ENCODE peak calls at places on chromosomes 5 and 9, in nine cellular contexts. L, K, W, P, A, O, U, R and I are unnamed samples.

GRCh38 chr5:147223951-147224791 is 10.7 kb upstream of the STK32A start:
- DNase-seq in L (peak; percentile 52), K (no peak), W (peak; percentile 67), P (peak; percentile 21), A (no peak), O (peak; percentile 67), U (no peak), R (peak; percentile 49), I (no peak)

GRCh38 chr5:1507961-1508678 is 15.6 kb downstream of the LPCAT1 start:
- DNase-seq in L (no peak), K (peak; percentile 22), W (no peak), P (no peak), A (peak; percentile 8), O (no peak), U (no peak), R (no peak), I (no peak)

GRCh38 chr5:132780577-132780976 is 3.5 kb upstream of the SEPTIN8 start:
- DNase-seq in L (no peak), K (no peak), W (no peak), P (no peak), A (no peak), O (no peak), U (no peak), R (no peak), I (no peak)

GRCh38 chr5:10507575-10508024 is 56.3 kb upstream of the ANKRD33B start:
- DNase-seq in L (peak; percentile 29), K (no peak), W (peak; percentile 59), P (no peak), A (no peak), O (no peak), U (no peak), R (peak; percentile 63), I (no peak)

GRCh38 chr9:93365427-93366118 is 85.9 kb upstream of the FAM120A start:
- DNase-seq in L (no peak), K (no peak), W (no peak), P (no peak), A (no peak), O (no peak), U (no peak), R (no peak), I (no peak)

GRCh38 chr5:102581011-102581410 is 82.2 kb upstream of the SLCO6A1 start:
- DNase-seq in L (no peak), K (no peak), W (no peak), P (no peak), A (no peak), O (no peak), U (no peak), R (no peak), I (no peak)

GRCh38 chr9:69081261-69081660 is 45.7 kb downstream of the FXN start:
- DNase-seq in L (no peak), K (no peak), W (no peak), P (no peak), A (no peak), O (no peak), U (no peak), R (no peak), I (no peak)

GRCh38 chr5:83721878-83722779 is 1.5 kb upstream of the HAPLN1 start:
- DNase-seq in L (peak; percentile 90), K (peak; percentile 53), W (peak; percentile 83), P (peak; percentile 57), A (peak; percentile 72), O (peak; percentile 91), U (no peak), R (no peak), I (no peak)

GRCh38 chr9:112245126-112245525 is 70.0 kb upstream of the SUSD1 start:
- DNase-seq in L (peak; percentile 38), K (no peak), W (no peak), P (no peak), A (no peak), O (no peak), U (no peak), R (no peak), I (no peak)

GRCh38 chr5:147791181-147791580 is 8.7 kb upstream of the JAKMIP2 start:
- DNase-seq in L (no peak), K (no peak), W (no peak), P (no peak), A (no peak), O (no peak), U (no peak), R (no peak), I (no peak)

GRCh38 chr5:141313711-141314110 is 6.9 kb downstream of the TAF7 start:
- DNase-seq in L (no peak), K (no peak), W (no peak), P (no peak), A (no peak), O (no peak), U (no peak), R (no peak), I (no peak)
- H3K9me3 ChIP-seq in L (peaks cover 36% of the 10 kb centered on the region), K (peaks cover 100% of the 10 kb centered on the region), W (peaks cover 10% of the 10 kb centered on the region), P (peaks cover 37% of the 10 kb centered on the region), A (peaks cover 2% of the 10 kb centered on the region), O (peaks cover 100% of the 10 kb centered on the region), U (peaks cover 18% of the 10 kb centered on the region), R (peaks cover 10% of the 10 kb centered on the region), I (peaks cover 21% of the 10 kb centered on the region)

GRCh38 chr5:44981708-44982107 is 173.0 kb downstream of the MRPS30 start:
- DNase-seq in L (no peak), K (no peak), W (no peak), P (no peak), A (no peak), O (no peak), U (no peak), R (no peak), I (no peak)
- H3K9me3 ChIP-seq in L (peaks cover 13% of the 10 kb centered on the region), K (peaks cover 17% of the 10 kb centered on the region), W (peaks cover 9% of the 10 kb centered on the region), P (peaks cover 3% of the 10 kb centered on the region), A (peaks cover 6% of the 10 kb centered on the region), O (peaks cover 58% of the 10 kb centered on the region), U (no peaks in the 10 kb centered on the region), R (no peaks in the 10 kb centered on the region), I (no peaks in the 10 kb centered on the region)

DNA sequence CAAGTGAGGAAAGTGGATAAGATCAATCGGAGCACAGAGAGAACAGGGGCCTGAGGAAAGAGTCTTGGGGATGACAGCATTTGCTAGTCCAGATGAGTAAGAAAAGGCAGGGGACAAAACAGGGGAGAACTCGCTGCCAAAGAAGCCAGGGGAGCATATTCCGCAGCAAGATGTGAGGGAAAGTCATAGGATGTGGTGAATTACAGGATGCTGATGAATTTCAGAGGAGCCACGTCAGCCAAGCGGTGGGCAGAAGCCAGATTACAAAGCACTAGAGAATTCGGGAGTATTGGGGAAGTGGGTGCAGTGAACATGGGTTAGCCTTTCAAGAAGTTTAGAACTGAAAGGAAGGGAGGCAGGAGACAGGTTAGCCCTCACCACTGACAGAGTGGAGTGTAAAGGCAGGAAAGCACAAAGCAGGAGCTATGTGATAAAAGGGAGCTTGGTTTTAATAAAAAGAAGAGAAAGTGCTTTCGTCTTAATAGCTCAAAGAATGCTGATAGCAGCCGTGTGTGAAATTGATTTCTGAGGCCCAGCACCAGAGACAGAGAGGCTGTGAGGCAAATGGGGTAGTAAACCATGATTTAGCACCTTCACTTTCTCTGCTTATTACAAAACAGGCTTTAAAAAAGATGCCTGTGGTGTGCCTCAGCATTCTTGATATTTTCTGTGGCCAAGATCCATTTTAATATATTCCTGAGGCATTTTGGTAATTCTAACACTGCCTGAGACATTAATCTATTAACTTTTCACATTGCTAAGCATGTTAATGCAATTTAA is 16.8 kb downstream of the ADAMTSL1 start:
- DNase-seq in L (peak; percentile 76), K (no peak), W (no peak), P (peak; percentile 96), A (peak; percentile 45), O (no peak), U (no peak), R (peak; percentile 77), I (no peak)
- H3K9me3 ChIP-seq in L (no peaks in the 10 kb centered on the region), K (no peaks in the 10 kb centered on the region), W (no peaks in the 10 kb centered on the region), P (no peaks in the 10 kb centered on the region), A (no peaks in the 10 kb centered on the region), O (no peaks in the 10 kb centered on the region), U (no peaks in the 10 kb centered on the region), R (no peaks in the 10 kb centered on the region), I (no peaks in the 10 kb centered on the region)

DNA sequence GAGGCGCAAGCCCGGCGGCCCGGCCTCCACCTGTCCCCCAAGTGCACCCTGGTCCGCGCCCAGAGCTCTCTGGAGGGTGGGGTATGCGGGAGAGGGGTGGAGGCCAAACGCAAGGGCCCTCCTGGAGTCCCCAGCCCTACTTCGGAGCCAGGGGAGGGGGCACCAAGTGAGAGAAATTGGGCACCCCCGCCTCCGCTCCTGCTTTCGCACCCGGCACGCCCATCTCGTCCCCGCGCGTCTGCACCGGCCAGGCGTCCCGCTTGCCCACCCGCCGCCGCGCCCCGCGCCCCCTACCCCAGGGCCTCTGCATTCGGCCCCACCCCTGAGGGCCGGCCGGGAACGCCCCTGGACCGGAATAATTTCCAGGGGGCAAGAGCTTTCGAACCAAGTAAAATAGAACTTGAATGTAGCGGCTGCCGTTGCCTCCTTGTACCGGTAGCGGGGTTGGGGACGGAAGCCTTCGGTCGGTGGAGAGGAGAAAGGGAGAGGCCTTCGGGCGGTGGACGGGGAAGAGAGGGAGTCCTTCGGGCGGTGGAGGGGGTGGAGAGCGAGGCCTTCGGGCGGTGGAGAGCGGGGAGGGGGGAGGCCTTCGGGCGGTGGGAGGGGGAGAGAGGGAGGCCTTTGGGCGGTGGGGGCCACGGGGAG is 694 bp upstream of the PHPT1 start:
- DNase-seq in L (no peak), K (no peak), W (no peak), P (peak; percentile 31), A (peak; percentile 63), O (peak; percentile 57), U (no peak), R (no peak), I (no peak)
- H3K9me3 ChIP-seq in L (peaks cover 3% of the 10 kb centered on the region), K (no peaks in the 10 kb centered on the region), W (no peaks in the 10 kb centered on the region), P (no peaks in the 10 kb centered on the region), A (no peaks in the 10 kb centered on the region), O (no peaks in the 10 kb centered on the region), U (peaks cover 4% of the 10 kb centered on the region), R (no peaks in the 10 kb centered on the region), I (no peaks in the 10 kb centered on the region)

GRCh38 chr5:65982635-65983034 is 56.3 kb downstream of the ERBIN start:
- DNase-seq in L (no peak), K (no peak), W (no peak), P (no peak), A (no peak), O (no peak), U (no peak), R (no peak), I (no peak)

GRCh38 chr5:65981969-65982368 is 55.6 kb downstream of the ERBIN start:
- DNase-seq in L (no peak), K (no peak), W (no peak), P (no peak), A (no peak), O (no peak), U (no peak), R (no peak), I (no peak)

GRCh38 chr5:65981548-65981947 is 55.2 kb downstream of the ERBIN start:
- DNase-seq in L (no peak), K (no peak), W (no peak), P (no peak), A (no peak), O (no peak), U (no peak), R (no peak), I (no peak)

DNA sequence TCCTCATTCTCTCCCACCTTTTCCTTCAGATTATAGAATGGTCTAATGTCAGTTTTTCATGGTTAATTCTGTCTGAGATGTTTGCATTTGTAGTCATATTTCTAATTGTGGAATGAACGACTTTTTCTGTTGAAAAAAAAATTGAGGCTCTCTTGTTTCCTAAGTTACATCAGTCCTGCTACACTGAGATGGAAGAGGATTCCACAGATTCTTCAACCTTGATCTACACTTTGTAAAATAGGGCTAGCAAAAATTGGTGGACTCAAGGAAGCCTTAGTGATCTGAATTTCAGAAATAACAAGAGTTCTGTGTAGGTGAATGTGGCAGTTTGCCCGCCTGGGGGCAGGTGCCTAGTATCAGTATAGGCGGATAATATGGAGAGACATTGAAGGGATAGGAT is 51.9 kb downstream of the ERBIN start:
- DNase-seq in L (no peak), K (no peak), W (no peak), P (no peak), A (no peak), O (no peak), U (no peak), R (no peak), I (no peak)
- H3K9me3 ChIP-seq in L (no peaks in the 10 kb centered on the region), K (no peaks in the 10 kb centered on the region), W (no peaks in the 10 kb centered on the region), P (no peaks in the 10 kb centered on the region), A (no peaks in the 10 kb centered on the region), O (no peaks in the 10 kb centered on the region), U (no peaks in the 10 kb centered on the region), R (no peaks in the 10 kb centered on the region), I (no peaks in the 10 kb centered on the region)